ENCODE peak calls at places on chromosome 7, in ten cellular contexts. One of them, this sample, is unnamed.

GRCh38 chr7:88795553-88795952 is at the start of gene TEX47:
- DNase-seq in adrenal gland: no peak
- DNase-seq in mucosa of descending colon: no peak
- DNase-seq in AG10803: no peak
- DNase-seq in fibroblast of the aortic adventitia: no peak
- DNase-seq in tibial artery: no peak
- DNase-seq in heart left ventricle: no peak
- DNase-seq in PC-9: no peak
- DNase-seq in activated B cell treated with CpG ODN at 0.5 μM for 24 hours: no peak
- DNase-seq in glutamatergic neuron: peak
- DNase-seq in this sample: no peak

GRCh38 chr7:19713676-19714075 is 4.8 kb upstream of the POLR1F start:
- DNase-seq in AG10803: peak
- DNase-seq in adrenal gland: peak
- DNase-seq in glutamatergic neuron: peak
- DNase-seq in PC-9: peak
- DNase-seq in tibial artery: no peak
- DNase-seq in fibroblast of the aortic adventitia: peak
- DNase-seq in activated B cell treated with CpG ODN at 0.5 μM for 24 hours: no peak
- DNase-seq in mucosa of descending colon: no peak
- DNase-seq in heart left ventricle: no peak
- DNase-seq in this sample: no peak

GRCh38 chr7:128131701-128132100 is 100.5 kb upstream of the LRRC4 start:
- DNase-seq in tibial artery: no peak
- DNase-seq in glutamatergic neuron: no peak
- DNase-seq in adrenal gland: no peak
- DNase-seq in heart left ventricle: no peak
- DNase-seq in fibroblast of the aortic adventitia: peak
- DNase-seq in mucosa of descending colon: no peak
- DNase-seq in PC-9: no peak
- DNase-seq in activated B cell treated with CpG ODN at 0.5 μM for 24 hours: no peak
- DNase-seq in AG10803: no peak
- DNase-seq in this sample: no peak

GRCh38 chr7:131652934-131653333 is 96.5 kb upstream of the PODXL start:
- DNase-seq in fibroblast of the aortic adventitia: no peak
- DNase-seq in AG10803: no peak
- DNase-seq in tibial artery: no peak
- DNase-seq in activated B cell treated with CpG ODN at 0.5 μM for 24 hours: no peak
- DNase-seq in adrenal gland: no peak
- DNase-seq in heart left ventricle: no peak
- DNase-seq in glutamatergic neuron: no peak
- DNase-seq in mucosa of descending colon: no peak
- DNase-seq in PC-9: no peak
- DNase-seq in this sample: peak

GRCh38 chr7:150716368-150716767 is at the start of gene GIMAP1:
- DNase-seq in heart left ventricle: peak
- DNase-seq in activated B cell treated with CpG ODN at 0.5 μM for 24 hours: no peak
- DNase-seq in tibial artery: peak
- DNase-seq in fibroblast of the aortic adventitia: no peak
- DNase-seq in AG10803: no peak
- DNase-seq in adrenal gland: no peak
- DNase-seq in mucosa of descending colon: peak
- DNase-seq in glutamatergic neuron: no peak
- DNase-seq in PC-9: no peak
- DNase-seq in this sample: no peak

GRCh38 chr7:151664268-151664667 is 144.6 kb upstream of the RHEB start:
- DNase-seq in adrenal gland: no peak
- DNase-seq in PC-9: no peak
- DNase-seq in tibial artery: no peak
- DNase-seq in heart left ventricle: no peak
- DNase-seq in activated B cell treated with CpG ODN at 0.5 μM for 24 hours: no peak
- DNase-seq in fibroblast of the aortic adventitia: no peak
- DNase-seq in mucosa of descending colon: no peak
- DNase-seq in glutamatergic neuron: no peak
- DNase-seq in AG10803: no peak
- DNase-seq in this sample: no peak

GRCh38 chr7:114519215-114519614 is 104.6 kb downstream of the FOXP2 start:
- DNase-seq in heart left ventricle: no peak
- DNase-seq in adrenal gland: no peak
- DNase-seq in activated B cell treated with CpG ODN at 0.5 μM for 24 hours: no peak
- DNase-seq in AG10803: no peak
- DNase-seq in mucosa of descending colon: no peak
- DNase-seq in glutamatergic neuron: no peak
- DNase-seq in tibial artery: no peak
- DNase-seq in PC-9: no peak
- DNase-seq in fibroblast of the aortic adventitia: peak
- DNase-seq in this sample: no peak

GRCh38 chr7:131385039-131385605 is 57.4 kb downstream of the MKLN1 start:
- DNase-seq in heart left ventricle: no peak
- DNase-seq in PC-9: no peak
- DNase-seq in fibroblast of the aortic adventitia: peak
- DNase-seq in mucosa of descending colon: no peak
- DNase-seq in AG10803: peak
- DNase-seq in adrenal gland: no peak
- DNase-seq in activated B cell treated with CpG ODN at 0.5 μM for 24 hours: no peak
- DNase-seq in glutamatergic neuron: no peak
- DNase-seq in tibial artery: no peak
- DNase-seq in this sample: no peak

DNA sequence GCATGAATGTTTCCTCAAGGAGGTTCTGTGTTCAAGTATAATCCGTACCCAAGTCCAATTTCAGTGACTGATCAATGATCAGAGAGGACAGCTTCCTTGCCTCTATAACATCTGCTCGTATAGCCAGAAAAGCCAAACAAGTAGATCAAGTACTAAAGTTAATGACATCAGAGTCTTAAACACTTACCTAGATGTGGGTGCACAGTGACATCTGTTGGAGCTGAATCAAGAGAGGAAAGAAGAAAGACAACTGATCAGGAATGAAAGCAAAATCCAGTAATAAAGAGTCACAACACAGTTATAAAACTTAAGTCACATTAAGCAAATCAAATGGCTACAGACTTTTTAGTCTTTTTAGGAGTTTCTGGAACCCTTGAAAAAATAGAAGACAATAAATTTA is 236.5 kb downstream of the RELN start:
- DNase-seq in PC-9: peak
- DNase-seq in glutamatergic neuron: no peak
- DNase-seq in heart left ventricle: no peak
- DNase-seq in mucosa of descending colon: no peak
- DNase-seq in tibial artery: no peak
- DNase-seq in activated B cell treated with CpG ODN at 0.5 μM for 24 hours: no peak
- DNase-seq in adrenal gland: no peak
- DNase-seq in AG10803: peak
- DNase-seq in fibroblast of the aortic adventitia: peak
- DNase-seq in this sample: no peak
- TF ChIP-seq CTCF in PC-9: peak
- TF ChIP-seq CTCF in glutamatergic neuron: no peak
- TF ChIP-seq CTCF in heart left ventricle: no peak
- TF ChIP-seq CTCF in mucosa of descending colon: no peak
- TF ChIP-seq CTCF in tibial artery: no peak
- TF ChIP-seq CTCF in activated B cell treated with CpG ODN at 0.5 μM for 24 hours: no peak
- TF ChIP-seq CTCF in adrenal gland: no peak
- TF ChIP-seq CTCF in AG10803: no peak
- TF ChIP-seq CTCF in fibroblast of the aortic adventitia: no peak
- TF ChIP-seq CTCF in this sample: peak

GRCh38 chr7:156234192-156234591 is 406.4 kb upstream of the RNF32 start:
- DNase-seq in glutamatergic neuron: no peak
- DNase-seq in heart left ventricle: no peak
- DNase-seq in activated B cell treated with CpG ODN at 0.5 μM for 24 hours: no peak
- DNase-seq in mucosa of descending colon: no peak
- DNase-seq in PC-9: no peak
- DNase-seq in tibial artery: no peak
- DNase-seq in fibroblast of the aortic adventitia: no peak
- DNase-seq in AG10803: no peak
- DNase-seq in adrenal gland: no peak
- DNase-seq in this sample: no peak

GRCh38 chr7:156237614-156238013 is 403.0 kb upstream of the RNF32 start:
- DNase-seq in AG10803: no peak
- DNase-seq in PC-9: no peak
- DNase-seq in glutamatergic neuron: no peak
- DNase-seq in mucosa of descending colon: no peak
- DNase-seq in heart left ventricle: no peak
- DNase-seq in tibial artery: no peak
- DNase-seq in activated B cell treated with CpG ODN at 0.5 μM for 24 hours: no peak
- DNase-seq in adrenal gland: no peak
- DNase-seq in fibroblast of the aortic adventitia: no peak
- DNase-seq in this sample: no peak

GRCh38 chr7:156234666-156235494 is 405.7 kb upstream of the RNF32 start:
- DNase-seq in heart left ventricle: no peak
- DNase-seq in adrenal gland: no peak
- DNase-seq in activated B cell treated with CpG ODN at 0.5 μM for 24 hours: no peak
- DNase-seq in fibroblast of the aortic adventitia: no peak
- DNase-seq in PC-9: no peak
- DNase-seq in glutamatergic neuron: no peak
- DNase-seq in AG10803: no peak
- DNase-seq in tibial artery: no peak
- DNase-seq in mucosa of descending colon: no peak
- DNase-seq in this sample: no peak

GRCh38 chr7:156236936-156237599 is 403.5 kb upstream of the RNF32 start:
- DNase-seq in adrenal gland: no peak
- DNase-seq in mucosa of descending colon: no peak
- DNase-seq in heart left ventricle: no peak
- DNase-seq in fibroblast of the aortic adventitia: no peak
- DNase-seq in tibial artery: no peak
- DNase-seq in activated B cell treated with CpG ODN at 0.5 μM for 24 hours: no peak
- DNase-seq in PC-9: no peak
- DNase-seq in AG10803: no peak
- DNase-seq in glutamatergic neuron: no peak
- DNase-seq in this sample: no peak

DNA sequence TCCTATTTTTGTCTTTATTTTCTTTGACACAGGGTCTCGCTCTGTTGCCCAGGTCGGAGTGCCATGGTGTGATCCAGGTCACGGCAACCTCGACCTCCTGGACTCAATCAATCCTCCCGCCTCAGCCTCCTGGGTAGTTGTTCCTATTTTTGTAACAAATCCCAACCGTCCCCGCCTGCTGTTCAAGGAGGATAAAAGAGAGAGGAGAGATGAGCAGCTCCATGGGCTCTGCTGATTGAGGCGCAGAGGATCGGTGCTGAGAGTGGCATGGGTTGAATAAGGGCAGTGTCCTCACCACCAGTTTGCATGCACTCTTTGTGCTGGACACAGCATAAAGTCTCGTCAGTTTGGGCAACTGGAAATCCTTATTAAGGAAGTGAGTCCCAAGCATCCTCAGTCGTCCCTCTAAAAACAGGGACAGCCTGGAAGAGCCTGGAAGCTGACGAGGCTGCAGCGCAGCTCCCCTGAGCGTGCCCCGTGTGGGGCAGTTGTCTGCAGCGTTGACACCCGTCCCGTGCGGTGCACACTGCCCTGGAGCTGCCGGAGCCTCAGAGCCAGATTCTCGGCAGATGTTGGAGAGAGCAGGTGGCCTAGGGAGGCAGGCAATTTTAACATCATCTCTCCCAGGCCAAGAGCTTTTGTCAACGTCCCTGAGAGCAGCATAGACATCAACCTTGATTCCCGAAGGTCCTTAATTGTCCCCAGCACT is 404.2 kb upstream of the RNF32 start:
- DNase-seq in fibroblast of the aortic adventitia: no peak
- DNase-seq in tibial artery: no peak
- DNase-seq in AG10803: no peak
- DNase-seq in mucosa of descending colon: no peak
- DNase-seq in heart left ventricle: no peak
- DNase-seq in glutamatergic neuron: no peak
- DNase-seq in activated B cell treated with CpG ODN at 0.5 μM for 24 hours: no peak
- DNase-seq in adrenal gland: no peak
- DNase-seq in PC-9: no peak
- DNase-seq in this sample: no peak
- TF ChIP-seq CTCF in fibroblast of the aortic adventitia: no peak
- TF ChIP-seq CTCF in tibial artery: no peak
- TF ChIP-seq CTCF in AG10803: no peak
- TF ChIP-seq CTCF in mucosa of descending colon: no peak
- TF ChIP-seq CTCF in heart left ventricle: no peak
- TF ChIP-seq CTCF in glutamatergic neuron: no peak
- TF ChIP-seq CTCF in activated B cell treated with CpG ODN at 0.5 μM for 24 hours: no peak
- TF ChIP-seq CTCF in adrenal gland: no peak
- TF ChIP-seq CTCF in PC-9: no peak
- TF ChIP-seq CTCF in this sample: no peak

GRCh38 chr7:90747521-90747920 is 151.4 kb downstream of the CDK14 start:
- DNase-seq in adrenal gland: no peak
- DNase-seq in glutamatergic neuron: no peak
- DNase-seq in mucosa of descending colon: no peak
- DNase-seq in tibial artery: no peak
- DNase-seq in PC-9: no peak
- DNase-seq in AG10803: no peak
- DNase-seq in heart left ventricle: no peak
- DNase-seq in activated B cell treated with CpG ODN at 0.5 μM for 24 hours: no peak
- DNase-seq in fibroblast of the aortic adventitia: no peak
- DNase-seq in this sample: no peak

GRCh38 chr7:90749262-90749661 is 153.1 kb downstream of the CDK14 start:
- DNase-seq in tibial artery: no peak
- DNase-seq in activated B cell treated with CpG ODN at 0.5 μM for 24 hours: no peak
- DNase-seq in glutamatergic neuron: no peak
- DNase-seq in mucosa of descending colon: no peak
- DNase-seq in heart left ventricle: no peak
- DNase-seq in adrenal gland: no peak
- DNase-seq in AG10803: no peak
- DNase-seq in PC-9: no peak
- DNase-seq in fibroblast of the aortic adventitia: no peak
- DNase-seq in this sample: no peak

GRCh38 chr7:90752051-90752450 is 155.9 kb downstream of the CDK14 start:
- DNase-seq in tibial artery: no peak
- DNase-seq in adrenal gland: no peak
- DNase-seq in activated B cell treated with CpG ODN at 0.5 μM for 24 hours: no peak
- DNase-seq in glutamatergic neuron: no peak
- DNase-seq in heart left ventricle: no peak
- DNase-seq in PC-9: no peak
- DNase-seq in mucosa of descending colon: no peak
- DNase-seq in AG10803: no peak
- DNase-seq in fibroblast of the aortic adventitia: no peak
- DNase-seq in this sample: no peak

GRCh38 chr7:90751595-90751994 is 155.5 kb downstream of the CDK14 start:
- DNase-seq in heart left ventricle: no peak
- DNase-seq in mucosa of descending colon: no peak
- DNase-seq in AG10803: no peak
- DNase-seq in tibial artery: no peak
- DNase-seq in glutamatergic neuron: no peak
- DNase-seq in PC-9: no peak
- DNase-seq in adrenal gland: no peak
- DNase-seq in fibroblast of the aortic adventitia: no peak
- DNase-seq in activated B cell treated with CpG ODN at 0.5 μM for 24 hours: no peak
- DNase-seq in this sample: no peak

GRCh38 chr7:90749774-90750173 is 153.7 kb downstream of the CDK14 start:
- DNase-seq in AG10803: peak
- DNase-seq in adrenal gland: no peak
- DNase-seq in glutamatergic neuron: no peak
- DNase-seq in PC-9: no peak
- DNase-seq in tibial artery: no peak
- DNase-seq in mucosa of descending colon: no peak
- DNase-seq in activated B cell treated with CpG ODN at 0.5 μM for 24 hours: no peak
- DNase-seq in fibroblast of the aortic adventitia: peak
- DNase-seq in heart left ventricle: no peak
- DNase-seq in this sample: no peak
- TF ChIP-seq CTCF in AG10803: peak
- TF ChIP-seq CTCF in adrenal gland: no peak
- TF ChIP-seq CTCF in glutamatergic neuron: no peak
- TF ChIP-seq CTCF in PC-9: no peak
- TF ChIP-seq CTCF in tibial artery: no peak
- TF ChIP-seq CTCF in mucosa of descending colon: no peak
- TF ChIP-seq CTCF in activated B cell treated with CpG ODN at 0.5 μM for 24 hours: no peak
- TF ChIP-seq CTCF in fibroblast of the aortic adventitia: peak
- TF ChIP-seq CTCF in heart left ventricle: no peak
- TF ChIP-seq CTCF in this sample: peak

GRCh38 chr7:99623091-99623693 is 6.4 kb downstream of the ZSCAN25 start:
- DNase-seq in mucosa of descending colon: no peak
- DNase-seq in AG10803: no peak
- DNase-seq in adrenal gland: no peak
- DNase-seq in tibial artery: no peak
- DNase-seq in PC-9: no peak
- DNase-seq in activated B cell treated with CpG ODN at 0.5 μM for 24 hours: no peak
- DNase-seq in fibroblast of the aortic adventitia: no peak
- DNase-seq in heart left ventricle: no peak
- DNase-seq in glutamatergic neuron: no peak
- DNase-seq in this sample: no peak

GRCh38 chr7:99619571-99620130 is 2.9 kb downstream of the ZSCAN25 start:
- DNase-seq in mucosa of descending colon: no peak
- DNase-seq in tibial artery: no peak
- DNase-seq in fibroblast of the aortic adventitia: no peak
- DNase-seq in heart left ventricle: no peak
- DNase-seq in adrenal gland: no peak
- DNase-seq in activated B cell treated with CpG ODN at 0.5 μM for 24 hours: no peak
- DNase-seq in glutamatergic neuron: no peak
- DNase-seq in PC-9: no peak
- DNase-seq in AG10803: no peak
- DNase-seq in this sample: no peak

GRCh38 chr7:99622596-99622995 is 5.8 kb downstream of the ZSCAN25 start:
- DNase-seq in fibroblast of the aortic adventitia: no peak
- DNase-seq in adrenal gland: no peak
- DNase-seq in tibial artery: no peak
- DNase-seq in PC-9: no peak
- DNase-seq in AG10803: no peak
- DNase-seq in glutamatergic neuron: no peak
- DNase-seq in mucosa of descending colon: no peak
- DNase-seq in heart left ventricle: no peak
- DNase-seq in activated B cell treated with CpG ODN at 0.5 μM for 24 hours: no peak
- DNase-seq in this sample: no peak

GRCh38 chr7:99618726-99619125 is 2.0 kb downstream of the ZSCAN25 start:
- DNase-seq in AG10803: peak
- DNase-seq in heart left ventricle: no peak
- DNase-seq in glutamatergic neuron: no peak
- DNase-seq in tibial artery: no peak
- DNase-seq in adrenal gland: no peak
- DNase-seq in activated B cell treated with CpG ODN at 0.5 μM for 24 hours: no peak
- DNase-seq in PC-9: peak
- DNase-seq in mucosa of descending colon: no peak
- DNase-seq in fibroblast of the aortic adventitia: no peak
- DNase-seq in this sample: no peak

GRCh38 chr7:99621271-99621670 is 4.5 kb downstream of the ZSCAN25 start:
- DNase-seq in AG10803: no peak
- DNase-seq in mucosa of descending colon: no peak
- DNase-seq in activated B cell treated with CpG ODN at 0.5 μM for 24 hours: no peak
- DNase-seq in adrenal gland: no peak
- DNase-seq in fibroblast of the aortic adventitia: no peak
- DNase-seq in heart left ventricle: no peak
- DNase-seq in glutamatergic neuron: no peak
- DNase-seq in PC-9: no peak
- DNase-seq in tibial artery: no peak
- DNase-seq in this sample: no peak
- TF ChIP-seq CTCF in AG10803: no peak
- TF ChIP-seq CTCF in mucosa of descending colon: no peak
- TF ChIP-seq CTCF in activated B cell treated with CpG ODN at 0.5 μM for 24 hours: no peak
- TF ChIP-seq CTCF in adrenal gland: no peak
- TF ChIP-seq CTCF in fibroblast of the aortic adventitia: no peak
- TF ChIP-seq CTCF in heart left ventricle: no peak
- TF ChIP-seq CTCF in glutamatergic neuron: no peak
- TF ChIP-seq CTCF in PC-9: no peak
- TF ChIP-seq CTCF in tibial artery: no peak
- TF ChIP-seq CTCF in this sample: no peak